ENCODE peak calls at places on chromosomes 2 and 18, in four cellular contexts. W is GM12864; J is LNCaP clone FGC; B is CD8-positive, alpha-beta T cell. I is an unnamed sample.
A peak's percentile ranks its signal among the peaks of the same experiment; 100 is the strongest.

GRCh38 chr2:71269511-71270090 is 42.7 kb upstream of the PAIP2B start:
- DNase-seq in W (no peak), J (no peak), B (no peak), I (no peak)

GRCh38 chr2:125581561-125581960 is 1074.4 kb upstream of the GYPC start:
- DNase-seq in W (no peak), B (no peak), J (no peak), I (no peak)

GRCh38 chr18:59918320-59918755 is 18.5 kb downstream of the PMAIP1 start:
- DNase-seq in J (no peak), B (no peak), W (no peak), I (peak; percentile 89)

GRCh38 chr2:170155022-170155722 is 22.8 kb upstream of the MYO3B start:
- DNase-seq in B (no peak), J (peak; percentile 44), W (no peak), I (peak; percentile 54)

GRCh38 chr2:141641462-141641861 is 489.4 kb downstream of the LRP1B start:
- DNase-seq in J (peak; percentile 1), W (no peak), B (no peak), I (peak; percentile 57)

GRCh38 chr18:61360440-61361383 is 27.5 kb downstream of the CDH20 start:
- DNase-seq in W (peak; percentile 29), J (no peak), B (no peak), I (no peak)

GRCh38 chr2:95345415-95346235 is 48.5 kb downstream of the KCNIP3 start:
- DNase-seq in B (peak; percentile 56), J (peak; percentile 15), W (no peak), I (peak; percentile 70)

GRCh38 chr2:8119782-8120551 is 561.9 kb upstream of the ID2 start:
- DNase-seq in B (no peak), W (no peak), J (peak; percentile 85), I (peak; percentile 55)

GRCh38 chr2:77479895-77480294 is 42.3 kb downstream of the LRRTM4 start:
- DNase-seq in J (no peak), W (no peak), B (no peak), I (no peak)

GRCh38 chr2:113826346-113827285 is 63.3 kb upstream of the ACTR3 start:
- DNase-seq in B (no peak), J (no peak), W (no peak), I (no peak)

GRCh38 chr18:21486905-21487437 is 113.5 kb downstream of the ESCO1 start:
- DNase-seq in W (no peak), J (no peak), B (no peak), I (no peak)

GRCh38 chr2:183037660-183038340 is 457 bp downstream of the NCKAP1 start:
- DNase-seq in W (no peak), J (no peak), B (peak; percentile 37), I (peak; percentile 30)

GRCh38 chr2:174286172-174286571 is 37.8 kb upstream of the OLA1 start:
- DNase-seq in W (no peak), J (no peak), B (no peak), I (no peak)

GRCh38 chr2:73050011-73050617 is 21.4 kb downstream of the SFXN5 start:
- DNase-seq in W (no peak), J (no peak), B (no peak), I (no peak)

GRCh38 chr2:57798346-57798745 is 248.3 kb upstream of the VRK2 start:
- DNase-seq in B (no peak), J (no peak), W (no peak), I (no peak)

GRCh38 chr2:239930378-239930777 is 94.8 kb downstream of the NDUFA10 start:
- DNase-seq in W (no peak), J (no peak), B (no peak), I (no peak)

GRCh38 chr2:241965931-241966412 is 96.4 kb downstream of the RTP5 start:
- DNase-seq in W (peak; percentile 59), J (no peak), B (peak; percentile 67), I (peak; percentile 54)

GRCh38 chr2:73928995-73929394 is 2.3 kb downstream of the DGUOK start:
- DNase-seq in B (no peak), J (no peak), W (no peak), I (no peak)

DNA sequence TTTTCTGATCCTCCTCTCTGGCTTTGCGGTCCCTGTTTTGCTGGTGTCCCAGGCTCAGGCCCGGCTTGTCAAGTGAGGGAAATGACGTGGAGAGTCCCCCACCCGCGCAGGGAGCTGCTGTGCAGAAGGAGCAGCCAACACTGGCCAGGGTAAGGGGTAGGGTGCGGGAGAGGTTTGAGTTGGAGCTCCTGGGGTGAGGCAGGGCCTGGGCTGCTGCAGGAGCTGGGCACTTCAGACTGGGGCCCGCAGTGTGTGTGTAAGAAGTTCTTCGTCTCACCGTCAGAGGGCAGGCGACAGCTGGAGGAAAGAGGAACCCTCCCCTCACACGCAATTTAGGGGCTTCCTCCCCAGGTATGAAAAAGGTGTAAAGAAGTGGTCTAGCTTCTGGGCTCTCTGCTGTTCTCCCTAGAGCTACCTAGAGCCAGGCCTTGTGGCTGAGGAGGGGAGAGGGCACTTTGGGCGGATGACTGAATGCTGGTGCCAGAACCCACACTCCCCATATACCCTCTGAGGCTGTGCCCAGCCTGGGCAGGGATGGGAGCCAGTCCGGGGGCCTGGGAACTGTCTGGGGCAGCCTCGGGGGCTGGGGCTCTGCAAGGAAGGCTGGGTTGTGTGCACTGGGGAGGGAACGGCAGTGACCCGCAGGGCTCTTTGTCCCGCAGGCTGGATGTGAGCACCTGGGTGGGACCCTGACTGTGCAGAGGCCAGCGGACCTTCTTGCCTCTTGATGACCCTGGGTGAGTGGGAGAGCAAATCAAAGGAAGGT is 11.8 kb downstream of the CELF4 start:
- DNase-seq in J (no peak), B (no peak), W (no peak), I (no peak)
- TF ChIP-seq CTCF in J (peak; percentile 45), B (no peak), W (peak; percentile 46), I (peak; percentile 34)

GRCh38 chr2:204791230-204791629 is 246.0 kb downstream of the PARD3B start:
- DNase-seq in B (no peak), J (no peak), W (no peak), I (no peak)

GRCh38 chr2:204796581-204796980 is 251.3 kb downstream of the PARD3B start:
- DNase-seq in J (no peak), B (no peak), W (peak; percentile 0), I (no peak)

GRCh38 chr2:204794624-204795023 is 249.3 kb downstream of the PARD3B start:
- DNase-seq in W (no peak), B (no peak), J (no peak), I (no peak)

DNA sequence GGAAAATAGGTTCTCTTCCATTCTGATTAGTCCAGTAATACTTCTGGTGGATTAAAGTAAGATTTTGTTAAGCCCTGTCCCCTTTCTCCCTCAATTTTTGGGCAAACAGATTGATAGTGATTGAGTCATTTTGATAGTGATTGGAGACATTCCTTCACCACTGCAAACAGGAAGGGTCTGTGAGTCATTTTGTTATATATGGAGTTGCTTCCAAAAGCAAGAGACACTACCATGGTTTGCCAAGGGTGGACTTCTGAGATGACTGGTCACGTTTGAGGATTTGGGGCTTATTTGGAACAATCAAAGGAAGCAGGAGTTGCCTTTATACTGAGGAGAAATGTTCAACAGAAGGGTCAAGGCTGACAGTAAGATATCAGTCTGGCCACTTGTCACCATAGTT is 249.9 kb downstream of the PARD3B start:
- DNase-seq in B (no peak), J (no peak), W (no peak), I (peak; percentile 2)
- H3K4me3 ChIP-seq in B (no peak overlapping the region), J (no peak overlapping the region), W (no peak overlapping the region), I (no peak overlapping the region)

GRCh38 chr2:29215073-29215472 is 99.9 kb downstream of the CLIP4 start:
- DNase-seq in B (no peak), W (no peak), J (no peak), I (no peak)

GRCh38 chr2:29209551-29209950 is 94.3 kb downstream of the CLIP4 start:
- DNase-seq in B (no peak), W (no peak), J (no peak), I (peak; percentile 27)

GRCh38 chr2:29213871-29214341 is 98.7 kb downstream of the CLIP4 start:
- DNase-seq in J (no peak), W (no peak), B (no peak), I (peak; percentile 40)

GRCh38 chr2:29215739-29216608 is 100.8 kb downstream of the CLIP4 start:
- DNase-seq in W (no peak), B (no peak), J (no peak), I (no peak)

DNA sequence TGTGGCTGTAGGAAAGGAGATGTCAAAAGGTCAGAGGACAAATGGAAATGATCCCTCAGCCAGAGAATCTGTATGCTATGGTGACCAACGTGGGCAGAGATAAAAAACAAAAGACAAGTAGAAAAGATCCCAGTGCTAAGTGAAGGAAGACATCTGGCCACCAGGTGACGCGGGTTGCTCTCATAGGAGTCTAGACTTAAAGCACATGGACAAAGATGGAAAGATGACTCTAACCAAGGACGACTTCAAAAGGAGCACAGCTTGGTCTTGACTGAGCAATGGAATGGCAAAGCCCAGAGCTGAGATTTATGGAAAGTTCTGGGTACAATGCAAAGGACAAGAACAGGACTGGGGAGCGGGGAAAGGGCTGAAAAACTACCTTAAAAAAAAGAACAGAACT is 96.8 kb downstream of the CLIP4 start:
- DNase-seq in B (no peak), W (no peak), J (no peak), I (no peak)
- TF ChIP-seq CTCF in B (no peak), W (no peak), J (no peak), I (peak; percentile 8)

GRCh38 chr18:23998018-23998417 is 16.5 kb upstream of the TTC39C start:
- DNase-seq in B (no peak), W (no peak), J (no peak), I (no peak)

GRCh38 chr18:23998811-23999210 is 15.7 kb upstream of the TTC39C start:
- DNase-seq in B (no peak), J (peak; percentile 64), W (no peak), I (peak; percentile 95)

GRCh38 chr18:23995180-23995579 is 19.4 kb upstream of the TTC39C start:
- DNase-seq in J (no peak), B (no peak), W (no peak), I (no peak)

GRCh38 chr18:24003903-24004640 is 10.5 kb upstream of the TTC39C start:
- DNase-seq in J (no peak), W (no peak), B (no peak), I (no peak)

GRCh38 chr18:24000613-24001490 is 13.7 kb upstream of the TTC39C start:
- DNase-seq in B (no peak), J (no peak), W (no peak), I (no peak)
- H3K4me3 ChIP-seq in B (no peak overlapping the region), J (no peak overlapping the region), W (no peak overlapping the region), I (no peak overlapping the region)

GRCh38 chr18:75128911-75129716 is 79.8 kb downstream of the PTGR3 start:
- DNase-seq in W (no peak), B (no peak), J (no peak), I (no peak)
- TF ChIP-seq CTCF in W (no peak), B (no peak), J (no peak), I (no peak)

I was measured in epithelial cell of esophagus.